ENCODE peak calls at places on chromosome 19, in nine cellular contexts. M, B, K, I, Y, S, L, C and G are unnamed samples.

GRCh38 chr19:52922841-52923781 is at the start of gene ZNF888:
- DNase-seq in M (no peak), B (peak; percentile 85), K (peak; percentile 88), I (peak; percentile 85), Y (peak; percentile 91), S (peak; percentile 89), L (peak; percentile 75), C (peak; percentile 86), G (peak; percentile 89)

GRCh38 chr19:42140125-42140754 is 8.0 kb upstream of the POU2F2 start:
- DNase-seq in M (peak; percentile 23), B (no peak), K (peak; percentile 94), I (peak; percentile 83), Y (peak; percentile 91), S (no peak), L (peak; percentile 61), C (peak; percentile 39), G (no peak)

GRCh38 chr19:35388277-35389054 is 17.6 kb downstream of the GPR42 start:
- DNase-seq in M (no peak), B (no peak), K (no peak), I (peak; percentile 7), Y (no peak), S (no peak), L (no peak), C (no peak), G (no peak)

GRCh38 chr19:4278460-4278901 is 585 bp upstream of the SHD start:
- DNase-seq in M (no peak), B (peak; percentile 74), K (no peak), I (no peak), Y (peak; percentile 23), S (no peak), L (no peak), C (no peak), G (no peak)

GRCh38 chr19:50415661-50416033 is 3.1 kb upstream of the SPIB start:
- DNase-seq in M (no peak), B (no peak), K (no peak), I (no peak), Y (no peak), S (no peak), L (no peak), C (no peak), G (no peak)

GRCh38 chr19:6423499-6424189 is 967 bp downstream of the KHSRP start:
- DNase-seq in M (peak; percentile 10), B (no peak), K (peak; percentile 51), I (peak; percentile 66), Y (peak; percentile 72), S (no peak), L (peak; percentile 49), C (no peak), G (no peak)

GRCh38 chr19:20422616-20423205 is 142.9 kb downstream of the ZNF737 start:
- DNase-seq in M (no peak), B (no peak), K (no peak), I (peak; percentile 0), Y (no peak), S (no peak), L (peak; percentile 2), C (no peak), G (no peak)

GRCh38 chr19:35207391-35207871 is 21.1 kb downstream of the FAM187B start:
- DNase-seq in M (no peak), B (no peak), K (no peak), I (no peak), Y (no peak), S (no peak), L (no peak), C (no peak), G (peak; percentile 40)

GRCh38 chr19:2048104-2048958 is 2.7 kb downstream of the MKNK2 start:
- DNase-seq in M (no peak), B (no peak), K (no peak), I (no peak), Y (no peak), S (no peak), L (no peak), C (no peak), G (no peak)